ENCODE peak calls at places on chromosomes 4 and X, in eight cellular contexts. O is ovary, Q is left ventricle myocardium inferior, U is lower leg skin, F is foreskin fibroblast, P is ascending aorta, Y is uterus, K is cardiac fibroblast. X is an unnamed sample.

GRCh38 chr4:104966349-104967033 is 180.2 kb upstream of the TET2 start:
- DNase-seq in O (no peak), Q (no peak), U (peak; percentile 43), F (no peak), P (no peak), Y (no peak), K (peak; percentile 5), X (no peak)

GRCh38 chrX:133630362-133630761 is 215.1 kb upstream of the GPC4 start:
- DNase-seq in O (no peak), Q (no peak), U (no peak), F (no peak), P (no peak), Y (no peak), K (no peak), X (no peak)

GRCh38 chrX:48278958-48279357 is 23.8 kb downstream of the SSX1 start:
- DNase-seq in O (no peak), Q (no peak), U (peak; percentile 20), F (peak; percentile 0), P (no peak), Y (peak; percentile 20), K (peak; percentile 11), X (no peak)

GRCh38 chrX:72644946-72645345 is 69.2 kb downstream of the PHKA1 start:
- DNase-seq in O (no peak), Q (no peak), U (no peak), F (no peak), P (no peak), Y (no peak), K (no peak), X (no peak)

GRCh38 chr4:165402375-165402774 is 23.6 kb downstream of the CPE start:
- DNase-seq in O (no peak), Q (no peak), U (no peak), F (no peak), P (no peak), Y (no peak), K (no peak), X (no peak)

GRCh38 chr4:5974321-5974720 is 43.9 kb downstream of the C4orf50 start:
- DNase-seq in O (no peak), Q (no peak), U (no peak), F (no peak), P (peak; percentile 19), Y (no peak), K (no peak), X (no peak)

GRCh38 chr4:105558277-105558676 is 5.9 kb downstream of the ARHGEF38 start:
- DNase-seq in O (no peak), Q (no peak), U (no peak), F (no peak), P (no peak), Y (no peak), K (no peak), X (no peak)

GRCh38 chr4:113288691-113289090 is 239.2 kb downstream of the ANK2 start:
- DNase-seq in O (no peak), Q (no peak), U (no peak), F (peak; percentile 6), P (no peak), Y (no peak), K (peak; percentile 69), X (no peak)

GRCh38 chr4:112523008-112523440 is 7.0 kb upstream of the NEUROG2 start:
- DNase-seq in O (no peak), Q (no peak), U (no peak), F (peak; percentile 73), P (no peak), Y (no peak), K (peak; percentile 26), X (peak; percentile 43)

GRCh38 chr4:84496356-84497219 is 2.5 kb downstream of the NKX6-1 start:
- DNase-seq in O (no peak), Q (no peak), U (no peak), F (peak; percentile 29), P (no peak), Y (no peak), K (no peak), X (no peak)

GRCh38 chr4:48139688-48140087 is 5.6 kb upstream of the TXK start:
- DNase-seq in O (no peak), Q (no peak), U (no peak), F (peak; percentile 75), P (no peak), Y (no peak), K (no peak), X (no peak)

GRCh38 chrX:154064637-154065435 is 32.7 kb downstream of the MECP2 start:
- DNase-seq in O (no peak), Q (no peak), U (no peak), F (no peak), P (peak; percentile 53), Y (no peak), K (no peak), X (no peak)

GRCh38 chr4:53908661-53909078 is 155.7 kb downstream of the CHIC2 start:
- DNase-seq in O (peak; percentile 39), Q (no peak), U (peak; percentile 38), F (peak; percentile 95), P (peak; percentile 75), Y (no peak), K (peak; percentile 95), X (no peak)

GRCh38 chrX:50877310-50877709 is 33.2 kb upstream of the BMP15 start:
- DNase-seq in O (no peak), Q (no peak), U (no peak), F (no peak), P (no peak), Y (no peak), K (peak; percentile 68), X (no peak)

GRCh38 chr4:128528793-128529553 is 241.4 kb upstream of the PGRMC2 start:
- DNase-seq in O (no peak), Q (no peak), U (peak; percentile 68), F (peak; percentile 95), P (peak; percentile 87), Y (no peak), K (peak; percentile 100), X (no peak)

GRCh38 chr4:54781771-54782170 is 124.0 kb downstream of the KIT start:
- DNase-seq in O (no peak), Q (peak; percentile 43), U (peak; percentile 37), F (peak; percentile 74), P (peak; percentile 77), Y (peak; percentile 59), K (no peak), X (no peak)

GRCh38 chrX:94545722-94546121 is 871.7 kb downstream of the FAM133A start:
- DNase-seq in O (no peak), Q (no peak), U (no peak), F (no peak), P (no peak), Y (no peak), K (peak; percentile 0), X (no peak)

GRCh38 chr4:48195853-48196252 is 61.8 kb upstream of the TXK start:
- DNase-seq in O (no peak), Q (no peak), U (no peak), F (no peak), P (no peak), Y (no peak), K (no peak), X (no peak)

GRCh38 chr4:8664031-8664805 is 71.7 kb downstream of the CPZ start:
- DNase-seq in O (no peak), Q (no peak), U (no peak), F (no peak), P (no peak), Y (no peak), K (no peak), X (no peak)

GRCh38 chrX:47817421-47817820 is 19.3 kb upstream of the ZNF81 start:
- DNase-seq in O (no peak), Q (no peak), U (no peak), F (no peak), P (no peak), Y (no peak), K (no peak), X (no peak)

GRCh38 chrX:19089555-19090040 is 32.7 kb downstream of the ADGRG2 start:
- DNase-seq in O (no peak), Q (no peak), U (no peak), F (no peak), P (no peak), Y (no peak), K (no peak), X (no peak)

GRCh38 chrX:39519213-39519544 is 578.6 kb downstream of the BCOR start:
- DNase-seq in O (peak; percentile 58), Q (peak; percentile 15), U (no peak), F (peak; percentile 7), P (no peak), Y (peak; percentile 32), K (peak; percentile 19), X (no peak)
- TF ChIP-seq CTCF in O (no peak), Q (no peak), U (no peak), F (no peak), P (no peak), Y (no peak), K (no peak), X (no peak)

DNA sequence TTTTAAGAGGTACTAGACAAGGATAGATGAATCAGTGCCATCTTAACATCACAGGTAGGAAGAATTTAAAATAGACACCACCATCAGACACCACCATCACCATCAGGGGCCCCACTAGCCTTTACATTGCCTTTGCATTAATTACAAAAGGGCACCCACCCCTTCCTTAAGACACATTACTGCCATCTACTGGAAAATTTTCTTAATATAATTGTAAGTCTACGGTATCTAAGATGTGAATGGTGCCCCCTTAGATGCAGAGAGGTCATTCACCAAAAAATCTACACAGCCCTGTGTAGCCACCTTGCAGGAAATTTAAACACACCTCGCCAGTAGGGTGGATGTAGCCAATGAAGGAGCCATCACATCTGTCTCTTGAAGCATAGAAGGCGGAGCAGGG is 184.1 kb downstream of the MID1IP1 start:
- DNase-seq in O (no peak), Q (no peak), U (no peak), F (peak; percentile 27), P (no peak), Y (no peak), K (peak; percentile 43), X (no peak)
- TF ChIP-seq CTCF in O (no peak), Q (peak; percentile 39), U (no peak), F (no peak), P (no peak), Y (no peak), K (no peak), X (no peak)

DNA sequence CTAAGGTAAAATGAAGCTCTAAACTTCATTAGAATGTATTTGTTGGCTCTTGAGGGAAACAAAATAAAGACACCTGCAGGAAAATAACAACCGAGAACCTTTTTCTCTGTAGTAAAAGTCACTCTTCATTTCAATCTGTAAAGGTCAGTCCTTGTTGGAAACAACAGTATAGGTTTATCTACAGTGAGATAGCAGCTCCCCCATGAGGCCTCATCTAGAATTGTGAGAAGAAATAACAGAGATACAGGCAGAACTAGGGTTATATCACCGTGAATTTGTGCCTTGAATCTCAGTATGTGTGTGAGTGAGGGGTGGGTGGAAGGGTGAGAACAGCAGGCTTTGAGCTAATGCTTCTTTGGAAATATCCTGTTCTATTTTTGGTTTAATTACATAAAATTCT is 107.8 kb upstream of the FMR1 start:
- DNase-seq in O (no peak), Q (no peak), U (no peak), F (no peak), P (no peak), Y (no peak), K (peak; percentile 1), X (no peak)
- TF ChIP-seq CTCF in O (no peak), Q (peak; percentile 40), U (no peak), F (no peak), P (no peak), Y (no peak), K (no peak), X (no peak)

DNA sequence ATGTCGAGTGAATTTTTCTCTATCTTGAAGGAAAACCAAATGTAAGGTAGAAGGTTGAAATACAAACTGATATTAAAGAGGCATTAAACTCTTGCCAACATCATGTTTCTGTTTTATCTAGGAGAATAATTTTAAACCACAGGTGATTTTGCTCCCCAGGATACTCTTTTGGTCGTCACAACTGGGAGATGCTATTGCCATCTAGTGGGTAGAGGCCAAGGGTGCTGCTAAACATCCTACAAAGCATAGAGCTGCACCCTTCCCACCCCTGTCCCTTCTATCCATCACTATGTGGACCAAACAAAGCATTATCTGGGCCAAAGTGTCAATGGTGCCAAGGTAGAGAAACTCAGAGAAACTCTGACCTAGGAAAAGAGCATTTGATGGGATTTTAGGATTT is 154.6 kb upstream of the MAGEB2 start:
- DNase-seq in O (no peak), Q (no peak), U (no peak), F (peak; percentile 0), P (no peak), Y (no peak), K (peak; percentile 26), X (no peak)
- TF ChIP-seq CTCF in O (no peak), Q (peak; percentile 54), U (no peak), F (peak; percentile 24), P (no peak), Y (no peak), K (peak; percentile 46), X (no peak)

X was measured in activated B cell treated with CpG ODN at 0.5 μM for 24 hours.